ENCODE peak calls at places on chromosomes 7 and 10, in seven cellular contexts. G, Z, V, B, A, Q and M are unnamed samples.

GRCh38 chr10:53010362-53010907 is 237.9 kb upstream of the MBL2 start:
- DNase-seq in Z (no peak), Q (no peak), V (no peak), B (no peak), A (no peak), G (no peak), M (no peak)

GRCh38 chr7:128366290-128366689 is 4.8 kb upstream of the PRRT4 start:
- DNase-seq in Z (no peak), B (no peak), A (no peak), G (no peak), Q (no peak), V (no peak), M (no peak)

GRCh38 chr10:97234403-97234802 is 48.6 kb upstream of the SLIT1 start:
- DNase-seq in G (peak), Q (no peak), B (no peak), Z (peak), V (no peak), A (peak), M (no peak)

GRCh38 chr7:149688836-149689590 is 84.4 kb downstream of the ZNF467 start:
- DNase-seq in G (no peak), B (no peak), V (no peak), Z (no peak), A (no peak), Q (no peak), M (no peak)

GRCh38 chr10:117443677-117444022 is 68.4 kb upstream of the PDZD8 start:
- DNase-seq in B (no peak), G (no peak), V (no peak), Q (no peak), A (no peak), Z (no peak), M (no peak)

GRCh38 chr10:71964669-71965515 is 697 bp downstream of the CHST3 start:
- DNase-seq in V (no peak), A (peak), Q (no peak), Z (no peak), B (peak), G (peak), M (peak)

GRCh38 chr7:41401833-41402232 is 301.1 kb downstream of the INHBA start:
- DNase-seq in Q (no peak), G (no peak), V (no peak), A (no peak), Z (no peak), B (no peak), M (no peak)

GRCh38 chr10:122263971-122264370 is 7.1 kb upstream of the BTBD16 start:
- DNase-seq in V (no peak), B (no peak), Z (no peak), G (peak), A (no peak), Q (no peak), M (no peak)

GRCh38 chr7:28607799-28608198 is 195.5 kb downstream of the CREB5 start:
- DNase-seq in V (no peak), A (no peak), Z (no peak), B (no peak), Q (no peak), G (no peak), M (no peak)

GRCh38 chr7:107995184-107996071 is 7.5 kb downstream of the LAMB1 start:
- DNase-seq in Z (peak), V (no peak), B (no peak), A (peak), G (peak), Q (no peak), M (peak)

GRCh38 chr7:127745445-127745844 is 93.5 kb downstream of the SND1 start:
- DNase-seq in V (no peak), Q (no peak), A (no peak), G (no peak), Z (no peak), B (no peak), M (no peak)

GRCh38 chr7:143250822-143251221 is 12.4 kb upstream of the GSTK1 start:
- DNase-seq in Z (no peak), V (no peak), G (no peak), Q (no peak), A (no peak), B (no peak), M (no peak)

GRCh38 chr10:66837335-66837734 is 88.5 kb upstream of the LRRTM3 start:
- DNase-seq in B (no peak), Q (no peak), V (no peak), G (no peak), Z (no peak), A (no peak), M (no peak)

GRCh38 chr10:124403548-124403947 is 15.2 kb downstream of the OAT start:
- DNase-seq in B (peak), Q (no peak), A (peak), V (peak), Z (peak), G (peak), M (peak)

GRCh38 chr7:143906895-143907294 is 4.9 kb upstream of the TCAF1 start:
- DNase-seq in A (no peak), Z (no peak), Q (peak), V (no peak), G (no peak), B (no peak), M (no peak)

GRCh38 chr7:934469-935320 is 19.8 kb downstream of the ADAP1 start:
- DNase-seq in Z (peak), G (no peak), Q (peak), B (no peak), V (no peak), A (no peak), M (no peak)

GRCh38 chr10:89119651-89120050 is 87.5 kb downstream of the CH25H start:
- DNase-seq in G (no peak), Q (no peak), B (no peak), V (no peak), A (no peak), Z (no peak), M (no peak)

GRCh38 chr10:127453706-127454105 is 95.4 kb upstream of the NPS start:
- DNase-seq in V (no peak), B (no peak), Q (no peak), Z (no peak), G (no peak), A (no peak), M (no peak)

GRCh38 chr10:17214991-17215781 is 12.9 kb upstream of the VIM start:
- DNase-seq in Z (no peak), V (no peak), A (no peak), G (peak), Q (no peak), B (no peak), M (no peak)

GRCh38 chr10:85319826-85320225 is 991.4 kb downstream of the CCSER2 start:
- DNase-seq in A (no peak), Q (peak), V (no peak), B (no peak), G (no peak), Z (no peak), M (no peak)

GRCh38 chr10:7314068-7314646 is 96.7 kb downstream of the SFMBT2 start:
- DNase-seq in Q (no peak), A (no peak), G (no peak), V (no peak), Z (no peak), B (no peak), M (no peak)

GRCh38 chr10:110709964-110710587 is 65.9 kb downstream of the RBM20 start:
- DNase-seq in G (no peak), Z (no peak), V (no peak), B (no peak), Q (no peak), A (no peak), M (no peak)

GRCh38 chr7:29995652-29996051 is 6.1 kb upstream of the SCRN1 start:
- DNase-seq in V (no peak), B (no peak), Z (no peak), Q (no peak), A (no peak), G (peak), M (no peak)

GRCh38 chr10:1216576-1217236 is 160.5 kb downstream of the WDR37 start:
- DNase-seq in B (no peak), Z (no peak), G (no peak), A (no peak), V (no peak), Q (no peak), M (no peak)

GRCh38 chr10:75643405-75643804 is 212.0 kb downstream of the LRMDA start:
- DNase-seq in G (no peak), B (no peak), Z (no peak), Q (no peak), A (no peak), V (no peak), M (no peak)

GRCh38 chr10:84291389-84291788 is 37.0 kb upstream of the CCSER2 start:
- DNase-seq in V (no peak), Q (no peak), B (no peak), A (no peak), G (peak), Z (no peak), M (no peak)

GRCh38 chr10:49237985-49238384 is 49.8 kb upstream of the TMEM273 start:
- DNase-seq in B (no peak), Q (no peak), Z (no peak), G (no peak), A (no peak), V (no peak), M (no peak)

GRCh38 chr7:128347573-128348147 is 4.0 kb upstream of the RBM28 start:
- DNase-seq in B (no peak), Q (no peak), A (peak), G (peak), Z (peak), V (no peak), M (no peak)

GRCh38 chr10:114081911-114082583 is 38.4 kb downstream of the ADRB1 start:
- DNase-seq in Z (no peak), Q (no peak), V (no peak), A (no peak), G (no peak), B (no peak), M (no peak)

GRCh38 chr10:1110674-1111119 is 54.5 kb downstream of the WDR37 start:
- DNase-seq in A (no peak), B (peak), Q (no peak), Z (no peak), G (no peak), V (no peak), M (no peak)

GRCh38 chr10:47062801-47063200 is 151.6 kb downstream of the PTPN20 start:
- DNase-seq in B (no peak), Z (no peak), A (no peak), Q (no peak), G (peak), V (no peak), M (no peak)

GRCh38 chr10:110500515-110500905 is 2.8 kb downstream of the DUSP5 start:
- DNase-seq in Z (no peak), B (no peak), Q (no peak), V (no peak), A (no peak), G (peak), M (peak)

GRCh38 chr7:136256491-136256890 is 279.3 kb upstream of the MTPN start:
- DNase-seq in V (no peak), B (no peak), A (no peak), G (no peak), Q (no peak), Z (no peak), M (no peak)

GRCh38 chr10:5484205-5484604 is 15.2 kb downstream of the CALML5 start:
- DNase-seq in Q (no peak), Z (no peak), A (no peak), B (no peak), V (no peak), G (peak), M (peak)

GRCh38 chr10:102639527-102639926 is 4.8 kb upstream of the TRIM8 start:
- DNase-seq in V (no peak), Z (no peak), A (no peak), G (no peak), B (no peak), Q (no peak), M (no peak)
- TF ChIP-seq POLR2A in V (no peak), Z (no peak), A (no peak), G (no peak), B (no peak), Q (no peak), M (no peak)

GRCh38 chr7:95766657-95767056 is 5.7 kb upstream of the DYNC1I1 start:
- DNase-seq in Z (no peak), Q (no peak), A (no peak), V (no peak), B (no peak), G (no peak), M (no peak)

GRCh38 chr7:95776561-95777185 is 4.3 kb downstream of the DYNC1I1 start:
- DNase-seq in A (no peak), Z (no peak), V (no peak), G (no peak), B (no peak), Q (no peak), M (no peak)

GRCh38 chr7:95777266-95777665 is 4.9 kb downstream of the DYNC1I1 start:
- DNase-seq in Z (no peak), A (no peak), B (no peak), G (no peak), V (no peak), Q (no peak), M (no peak)

GRCh38 chr7:95772771-95773581 is 622 bp downstream of the DYNC1I1 start:
- DNase-seq in V (no peak), A (no peak), Z (no peak), Q (peak), B (peak), G (no peak), M (no peak)

GRCh38 chr7:95772298-95772770 is at the start of gene DYNC1I1:
- DNase-seq in Z (peak), Q (peak), B (peak), G (peak), V (peak), A (peak), M (peak)
- TF ChIP-seq POLR2A in Z (no peak), Q (peak), B (peak), G (no peak), V (no peak), A (no peak), M (peak)

GRCh38 chr10:26959841-26960240 is 99.1 kb upstream of the ABI1 start:
- DNase-seq in Q (no peak), B (no peak), V (no peak), A (no peak), G (no peak), Z (no peak), M (no peak)
- TF ChIP-seq POLR2A in Q (no peak), B (no peak), V (no peak), A (no peak), G (no peak), Z (no peak), M (no peak)

GRCh38 chr7:32891046-32891799 is at the start of gene KBTBD2:
- DNase-seq in B (peak), Z (peak), Q (peak), A (peak), G (peak), V (peak), M (peak)
- TF ChIP-seq POLR2A in B (peak), Z (no peak), Q (peak), A (peak), G (peak), V (peak), M (peak)

GRCh38 chr10:44947356-44948152 is 12.0 kb upstream of the RASSF4 start:
- DNase-seq in V (no peak), A (no peak), B (no peak), Z (no peak), Q (no peak), G (no peak), M (no peak)
- TF ChIP-seq POLR2A in V (no peak), A (no peak), B (no peak), Z (no peak), Q (no peak), G (no peak), M (no peak)